ENCODE peak calls at places on chromosomes 3 and 15, in eight cellular contexts. A, D, Z, N, J, Q, S and O are unnamed samples.

GRCh38 chr3:24069045-24069444 is 124.0 kb downstream of the NR1D2 start:
- DNase-seq in Q (no peak), N (no peak), J (no peak), A (peak), S (no peak), D (no peak), Z (no peak), O (no peak)

GRCh38 chr15:31465083-31465955 is 138.7 kb downstream of the KLF13 start:
- DNase-seq in N (peak), S (no peak), D (no peak), A (no peak), J (no peak), Q (no peak), Z (no peak), O (no peak)

GRCh38 chr3:127964053-127964452 is 49.0 kb downstream of the KBTBD12 start:
- DNase-seq in S (no peak), A (peak), Q (peak), J (no peak), D (peak), Z (no peak), N (no peak), O (no peak)

GRCh38 chr3:7999363-7999762 is 502.3 kb upstream of the LMCD1 start:
- DNase-seq in A (no peak), D (no peak), Z (no peak), N (no peak), J (no peak), S (no peak), Q (no peak), O (no peak)

GRCh38 chr15:85588657-85589056 is 206.1 kb downstream of the KLHL25 start:
- DNase-seq in S (no peak), J (no peak), A (no peak), Z (no peak), Q (peak), D (no peak), N (no peak), O (no peak)

GRCh38 chr3:139460529-139460928 is 15.8 kb downstream of the RBP2 start:
- DNase-seq in S (no peak), J (no peak), A (no peak), N (no peak), Q (no peak), D (no peak), Z (no peak), O (no peak)

GRCh38 chr15:23606226-23606625 is 40.8 kb downstream of the MKRN3 start:
- DNase-seq in D (no peak), S (no peak), J (no peak), Z (no peak), A (no peak), Q (no peak), N (no peak), O (no peak)

GRCh38 chr3:29099775-29100174 is 181.1 kb upstream of the RBMS3 start:
- DNase-seq in J (no peak), Q (no peak), D (no peak), Z (no peak), A (peak), N (no peak), S (peak), O (no peak)

GRCh38 chr3:66592927-66593625 is 92.3 kb upstream of the LRIG1 start:
- DNase-seq in Q (peak), A (no peak), S (no peak), D (no peak), N (no peak), Z (no peak), J (no peak), O (no peak)

GRCh38 chr3:76310059-76310458 is 524.7 kb upstream of the ZNF717 start:
- DNase-seq in D (peak), A (no peak), Q (peak), Z (no peak), N (no peak), S (no peak), J (no peak), O (no peak)

GRCh38 chr3:156728267-156728985 is 54.0 kb downstream of the TIPARP start:
- DNase-seq in S (no peak), Z (no peak), Q (no peak), J (no peak), D (peak), N (no peak), A (peak), O (no peak)

GRCh38 chr3:171851685-171852084 is 8.5 kb downstream of the TMEM212 start:
- DNase-seq in D (no peak), Q (peak), Z (no peak), J (no peak), S (no peak), N (no peak), A (no peak), O (no peak)

GRCh38 chr3:5001135-5001534 is 21.9 kb downstream of the BHLHE40 start:
- DNase-seq in S (no peak), Z (no peak), A (no peak), N (no peak), J (no peak), D (no peak), Q (no peak), O (no peak)

GRCh38 chr15:25068696-25069095 is 113.9 kb downstream of the SNRPN start:
- DNase-seq in N (no peak), D (no peak), A (no peak), S (no peak), J (no peak), Q (no peak), Z (no peak), O (no peak)